ENCODE peak calls at places on chromosomes 16 and 17, in four cellular contexts. One of them, this sample, is unnamed.

GRCh38 chr17:35345926-35346771 is 27.3 kb downstream of the SLFN11 start:
- DNase-seq in stimulated activated CD8-positive, alpha-beta memory T cell treated with anti-CD3 and anti-CD28 coated beads, Interleukin-15, amount 100 ng/mL, for 4 hours: no peak
- DNase-seq in A172: no peak
- DNase-seq in NB4: peak
- DNase-seq in this sample: no peak

GRCh38 chr17:70767102-70767701 is 597.9 kb downstream of the KCNJ2 start:
- DNase-seq in stimulated activated CD8-positive, alpha-beta memory T cell treated with anti-CD3 and anti-CD28 coated beads, Interleukin-15, amount 100 ng/mL, for 4 hours: no peak
- DNase-seq in A172: peak
- DNase-seq in NB4: peak
- DNase-seq in this sample: no peak

GRCh38 chr16:29986931-29987330 is 8.5 kb downstream of the HIRIP3 start:
- DNase-seq in stimulated activated CD8-positive, alpha-beta memory T cell treated with anti-CD3 and anti-CD28 coated beads, Interleukin-15, amount 100 ng/mL, for 4 hours: no peak
- DNase-seq in A172: no peak
- DNase-seq in NB4: no peak
- DNase-seq in this sample: no peak

GRCh38 chr17:61158372-61158771 is 241.3 kb upstream of the TBX2 start:
- DNase-seq in stimulated activated CD8-positive, alpha-beta memory T cell treated with anti-CD3 and anti-CD28 coated beads, Interleukin-15, amount 100 ng/mL, for 4 hours: no peak
- DNase-seq in A172: no peak
- DNase-seq in NB4: no peak
- DNase-seq in this sample: no peak

GRCh38 chr16:81492307-81492706 is 47.7 kb downstream of the CMIP start:
- DNase-seq in stimulated activated CD8-positive, alpha-beta memory T cell treated with anti-CD3 and anti-CD28 coated beads, Interleukin-15, amount 100 ng/mL, for 4 hours: no peak
- DNase-seq in A172: no peak
- DNase-seq in NB4: no peak
- DNase-seq in this sample: no peak

GRCh38 chr16:24729967-24730815 is 740 bp downstream of the TNRC6A start:
- DNase-seq in stimulated activated CD8-positive, alpha-beta memory T cell treated with anti-CD3 and anti-CD28 coated beads, Interleukin-15, amount 100 ng/mL, for 4 hours: no peak
- DNase-seq in A172: peak
- DNase-seq in NB4: peak
- DNase-seq in this sample: no peak

GRCh38 chr16:3235856-3236669 is 1.1 kb upstream of the ZNF200 start:
- DNase-seq in stimulated activated CD8-positive, alpha-beta memory T cell treated with anti-CD3 and anti-CD28 coated beads, Interleukin-15, amount 100 ng/mL, for 4 hours: peak
- DNase-seq in A172: no peak
- DNase-seq in NB4: peak
- DNase-seq in this sample: no peak

GRCh38 chr16:58462499-58462996 is 37.4 kb upstream of the NDRG4 start:
- DNase-seq in stimulated activated CD8-positive, alpha-beta memory T cell treated with anti-CD3 and anti-CD28 coated beads, Interleukin-15, amount 100 ng/mL, for 4 hours: no peak
- DNase-seq in A172: no peak
- DNase-seq in NB4: no peak
- DNase-seq in this sample: no peak

GRCh38 chr17:73646409-73647305 is 2.4 kb upstream of the SDK2 start:
- DNase-seq in stimulated activated CD8-positive, alpha-beta memory T cell treated with anti-CD3 and anti-CD28 coated beads, Interleukin-15, amount 100 ng/mL, for 4 hours: no peak
- DNase-seq in A172: no peak
- DNase-seq in NB4: peak
- DNase-seq in this sample: no peak

GRCh38 chr16:28140788-28141618 is 70.8 kb downstream of the XPO6 start:
- DNase-seq in stimulated activated CD8-positive, alpha-beta memory T cell treated with anti-CD3 and anti-CD28 coated beads, Interleukin-15, amount 100 ng/mL, for 4 hours: peak
- DNase-seq in A172: no peak
- DNase-seq in NB4: peak
- DNase-seq in this sample: no peak

GRCh38 chr17:42133461-42134041 is 10.9 kb downstream of the HSPB9 start:
- DNase-seq in stimulated activated CD8-positive, alpha-beta memory T cell treated with anti-CD3 and anti-CD28 coated beads, Interleukin-15, amount 100 ng/mL, for 4 hours: no peak
- DNase-seq in A172: no peak
- DNase-seq in NB4: no peak
- DNase-seq in this sample: no peak

GRCh38 chr16:82024274-82024673 is 10.8 kb upstream of the HSD17B2 start:
- DNase-seq in stimulated activated CD8-positive, alpha-beta memory T cell treated with anti-CD3 and anti-CD28 coated beads, Interleukin-15, amount 100 ng/mL, for 4 hours: no peak
- DNase-seq in A172: no peak
- DNase-seq in NB4: no peak
- DNase-seq in this sample: no peak

GRCh38 chr16:48462146-48462740 is 77.0 kb upstream of the SIAH1 start:
- DNase-seq in stimulated activated CD8-positive, alpha-beta memory T cell treated with anti-CD3 and anti-CD28 coated beads, Interleukin-15, amount 100 ng/mL, for 4 hours: no peak
- DNase-seq in A172: peak
- DNase-seq in NB4: no peak
- DNase-seq in this sample: no peak

GRCh38 chr17:81854974-81855774 is 5.2 kb downstream of the P4HB start:
- DNase-seq in stimulated activated CD8-positive, alpha-beta memory T cell treated with anti-CD3 and anti-CD28 coated beads, Interleukin-15, amount 100 ng/mL, for 4 hours: no peak
- DNase-seq in A172: no peak
- DNase-seq in NB4: no peak
- DNase-seq in this sample: no peak

GRCh38 chr17:17769869-17770361 is 66.9 kb downstream of the SREBF1 start:
- DNase-seq in stimulated activated CD8-positive, alpha-beta memory T cell treated with anti-CD3 and anti-CD28 coated beads, Interleukin-15, amount 100 ng/mL, for 4 hours: no peak
- DNase-seq in A172: no peak
- DNase-seq in NB4: no peak
- DNase-seq in this sample: no peak

GRCh38 chr16:51971184-51971583 is 575.8 kb downstream of the TOX3 start:
- DNase-seq in stimulated activated CD8-positive, alpha-beta memory T cell treated with anti-CD3 and anti-CD28 coated beads, Interleukin-15, amount 100 ng/mL, for 4 hours: no peak
- DNase-seq in A172: peak
- DNase-seq in NB4: peak
- DNase-seq in this sample: no peak

GRCh38 chr17:38667099-38667786 is 7.5 kb downstream of the EPOP start:
- DNase-seq in stimulated activated CD8-positive, alpha-beta memory T cell treated with anti-CD3 and anti-CD28 coated beads, Interleukin-15, amount 100 ng/mL, for 4 hours: peak
- DNase-seq in A172: peak
- DNase-seq in NB4: peak
- DNase-seq in this sample: no peak

This sample was measured in esophagus squamous epithelium.